ENCODE peak calls at places on chromosomes 16 and 17, in nine cellular contexts. One of them, this sample, is unnamed.

GRCh38 chr17:75059369-75060345 is 12.6 kb downstream of the KCTD2 start:
- DNase-seq in GM23338: peak
- DNase-seq in GM12878: no peak
- DNase-seq in transverse colon: no peak
- DNase-seq in endothelial cell of umbilical vein: peak
- DNase-seq in prostate gland: peak
- DNase-seq in K562: no peak
- DNase-seq in stomach: no peak
- DNase-seq in H1: no peak
- DNase-seq in this sample: no peak

GRCh38 chr17:20073056-20073979 is 64.2 kb downstream of the SPECC1 start:
- DNase-seq in endothelial cell of umbilical vein: no peak
- DNase-seq in K562: peak
- DNase-seq in stomach: peak
- DNase-seq in prostate gland: no peak
- DNase-seq in transverse colon: peak
- DNase-seq in GM23338: peak
- DNase-seq in H1: no peak
- DNase-seq in GM12878: no peak
- DNase-seq in this sample: peak

GRCh38 chr16:67537636-67538591 is 9.3 kb downstream of the RIPOR1 start:
- DNase-seq in GM12878: no peak
- DNase-seq in endothelial cell of umbilical vein: peak
- DNase-seq in K562: no peak
- DNase-seq in H1: no peak
- DNase-seq in stomach: peak
- DNase-seq in GM23338: peak
- DNase-seq in transverse colon: peak
- DNase-seq in prostate gland: peak
- DNase-seq in this sample: no peak

GRCh38 chr16:56910654-56911539 is 21.0 kb upstream of the HERPUD1 start:
- DNase-seq in transverse colon: peak
- DNase-seq in H1: no peak
- DNase-seq in K562: no peak
- DNase-seq in prostate gland: no peak
- DNase-seq in endothelial cell of umbilical vein: no peak
- DNase-seq in GM12878: no peak
- DNase-seq in GM23338: no peak
- DNase-seq in stomach: no peak
- DNase-seq in this sample: no peak

GRCh38 chr17:28227278-28228108 is 91.5 kb upstream of the TMEM97 start:
- DNase-seq in transverse colon: peak
- DNase-seq in H1: peak
- DNase-seq in GM23338: peak
- DNase-seq in GM12878: no peak
- DNase-seq in prostate gland: peak
- DNase-seq in K562: no peak
- DNase-seq in endothelial cell of umbilical vein: no peak
- DNase-seq in stomach: peak
- DNase-seq in this sample: peak

GRCh38 chr17:43953746-43954145 is at the start of gene PYY:
- DNase-seq in transverse colon: no peak
- DNase-seq in GM12878: no peak
- DNase-seq in H1: no peak
- DNase-seq in endothelial cell of umbilical vein: no peak
- DNase-seq in K562: no peak
- DNase-seq in prostate gland: no peak
- DNase-seq in stomach: no peak
- DNase-seq in GM23338: peak
- DNase-seq in this sample: no peak

GRCh38 chr17:75691371-75692290 is 24.5 kb downstream of the SAP30BP start:
- DNase-seq in prostate gland: peak
- DNase-seq in transverse colon: no peak
- DNase-seq in GM23338: no peak
- DNase-seq in endothelial cell of umbilical vein: no peak
- DNase-seq in H1: no peak
- DNase-seq in stomach: no peak
- DNase-seq in K562: no peak
- DNase-seq in GM12878: no peak
- DNase-seq in this sample: no peak

GRCh38 chr17:55410722-55411462 is 10.7 kb downstream of the MMD start:
- DNase-seq in GM23338: no peak
- DNase-seq in GM12878: no peak
- DNase-seq in prostate gland: no peak
- DNase-seq in stomach: no peak
- DNase-seq in K562: no peak
- DNase-seq in H1: no peak
- DNase-seq in endothelial cell of umbilical vein: no peak
- DNase-seq in transverse colon: no peak
- DNase-seq in this sample: no peak

GRCh38 chr17:81514735-81515529 is 2.3 kb upstream of the ACTG1 start:
- DNase-seq in prostate gland: peak
- DNase-seq in endothelial cell of umbilical vein: peak
- DNase-seq in stomach: peak
- DNase-seq in H1: no peak
- DNase-seq in K562: peak
- DNase-seq in GM23338: peak
- DNase-seq in transverse colon: peak
- DNase-seq in GM12878: no peak
- DNase-seq in this sample: peak

GRCh38 chr16:19912445-19913305 is 28.0 kb upstream of the GPRC5B start:
- DNase-seq in GM12878: no peak
- DNase-seq in prostate gland: no peak
- DNase-seq in transverse colon: no peak
- DNase-seq in stomach: no peak
- DNase-seq in endothelial cell of umbilical vein: peak
- DNase-seq in K562: no peak
- DNase-seq in GM23338: no peak
- DNase-seq in H1: no peak
- DNase-seq in this sample: no peak

GRCh38 chr17:47696717-47697642 is 3.0 kb downstream of the TBKBP1 start:
- DNase-seq in endothelial cell of umbilical vein: no peak
- DNase-seq in transverse colon: no peak
- DNase-seq in GM12878: no peak
- DNase-seq in stomach: no peak
- DNase-seq in H1: no peak
- DNase-seq in prostate gland: no peak
- DNase-seq in K562: no peak
- DNase-seq in GM23338: no peak
- DNase-seq in this sample: no peak

GRCh38 chr17:10119203-10120112 is 78.9 kb downstream of the GAS7 start:
- DNase-seq in transverse colon: peak
- DNase-seq in prostate gland: peak
- DNase-seq in GM12878: peak
- DNase-seq in stomach: peak
- DNase-seq in K562: no peak
- DNase-seq in endothelial cell of umbilical vein: no peak
- DNase-seq in GM23338: peak
- DNase-seq in H1: no peak
- DNase-seq in this sample: peak
- H3K27ac ChIP-seq in transverse colon: peak
- H3K27ac ChIP-seq in prostate gland: no peak
- H3K27ac ChIP-seq in GM12878: no peak
- H3K27ac ChIP-seq in stomach: no peak
- H3K27ac ChIP-seq in K562: no peak
- H3K27ac ChIP-seq in endothelial cell of umbilical vein: no peak
- H3K27ac ChIP-seq in GM23338: no peak
- H3K27ac ChIP-seq in H1: no peak
- H3K27ac ChIP-seq in this sample: peak

DNA sequence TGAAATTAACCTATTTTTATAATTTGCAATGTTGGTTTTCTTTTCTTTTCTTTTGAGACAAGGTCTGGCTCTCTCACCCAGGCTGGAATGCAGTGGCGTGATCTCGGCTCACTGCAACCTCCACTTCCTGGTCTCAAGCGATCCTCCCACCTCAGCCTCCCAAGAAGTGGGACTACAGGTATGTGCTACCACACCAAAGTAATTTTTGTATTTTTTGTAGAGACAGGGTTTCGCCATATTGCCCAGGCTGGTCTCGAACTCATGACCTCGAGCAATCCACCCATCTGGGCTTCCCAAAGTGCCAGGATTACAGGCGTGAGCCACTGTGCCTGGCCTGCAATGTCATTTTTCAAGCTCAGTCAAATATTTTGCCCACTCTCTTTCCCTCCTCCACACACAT is 36.0 kb downstream of the MYH11 start:
- DNase-seq in endothelial cell of umbilical vein: no peak
- DNase-seq in GM23338: no peak
- DNase-seq in K562: no peak
- DNase-seq in H1: no peak
- DNase-seq in transverse colon: no peak
- DNase-seq in stomach: no peak
- DNase-seq in prostate gland: no peak
- DNase-seq in GM12878: no peak
- DNase-seq in this sample: no peak
- TF ChIP-seq POLR2AphosphoS5 in endothelial cell of umbilical vein: no peak
- TF ChIP-seq POLR2AphosphoS5 in GM23338: no peak
- TF ChIP-seq POLR2AphosphoS5 in K562: no peak
- TF ChIP-seq POLR2AphosphoS5 in H1: no peak
- TF ChIP-seq POLR2AphosphoS5 in transverse colon: no peak
- TF ChIP-seq POLR2AphosphoS5 in stomach: no peak
- TF ChIP-seq POLR2AphosphoS5 in prostate gland: no peak
- TF ChIP-seq POLR2AphosphoS5 in GM12878: no peak
- TF ChIP-seq POLR2AphosphoS5 in this sample: no peak

GRCh38 chr17:70374496-70374895 is 205.2 kb downstream of the KCNJ2 start:
- DNase-seq in H1: no peak
- DNase-seq in transverse colon: no peak
- DNase-seq in stomach: no peak
- DNase-seq in GM23338: no peak
- DNase-seq in K562: no peak
- DNase-seq in GM12878: no peak
- DNase-seq in prostate gland: no peak
- DNase-seq in endothelial cell of umbilical vein: no peak
- DNase-seq in this sample: no peak
- TF ChIP-seq CTCF in H1: no peak
- TF ChIP-seq CTCF in transverse colon: no peak
- TF ChIP-seq CTCF in stomach: no peak
- TF ChIP-seq CTCF in GM23338: no peak
- TF ChIP-seq CTCF in K562: no peak
- TF ChIP-seq CTCF in GM12878: no peak
- TF ChIP-seq CTCF in prostate gland: no peak
- TF ChIP-seq CTCF in endothelial cell of umbilical vein: no peak
- TF ChIP-seq CTCF in this sample: no peak

DNA sequence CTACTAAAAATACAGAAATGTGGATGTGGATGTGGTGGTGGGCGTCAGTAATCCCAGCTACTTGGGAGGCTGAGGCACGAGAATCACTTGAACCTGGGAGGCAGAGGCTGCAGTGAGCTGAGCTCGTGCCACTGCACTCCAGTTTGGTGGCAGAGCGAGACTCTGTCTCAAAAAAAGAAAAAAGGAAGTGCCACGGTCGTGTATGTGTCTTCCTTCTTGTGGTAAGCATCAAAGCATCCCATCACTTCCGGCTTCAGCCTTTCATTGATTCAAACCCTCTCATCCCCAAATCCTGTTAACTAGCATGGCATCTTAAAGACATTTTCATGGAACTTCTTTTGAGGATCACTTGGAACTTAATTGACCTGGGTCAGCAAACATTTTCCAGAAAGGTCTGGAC is 126.2 kb downstream of the CPPED1 start:
- DNase-seq in endothelial cell of umbilical vein: no peak
- DNase-seq in stomach: no peak
- DNase-seq in K562: no peak
- DNase-seq in GM12878: no peak
- DNase-seq in prostate gland: no peak
- DNase-seq in GM23338: no peak
- DNase-seq in H1: no peak
- DNase-seq in transverse colon: no peak
- DNase-seq in this sample: no peak
- H3K27ac ChIP-seq in endothelial cell of umbilical vein: no peak
- H3K27ac ChIP-seq in stomach: no peak
- H3K27ac ChIP-seq in K562: no peak
- H3K27ac ChIP-seq in GM12878: no peak
- H3K27ac ChIP-seq in prostate gland: no peak
- H3K27ac ChIP-seq in GM23338: no peak
- H3K27ac ChIP-seq in H1: no peak
- H3K27ac ChIP-seq in transverse colon: no peak
- H3K27ac ChIP-seq in this sample: no peak

DNA sequence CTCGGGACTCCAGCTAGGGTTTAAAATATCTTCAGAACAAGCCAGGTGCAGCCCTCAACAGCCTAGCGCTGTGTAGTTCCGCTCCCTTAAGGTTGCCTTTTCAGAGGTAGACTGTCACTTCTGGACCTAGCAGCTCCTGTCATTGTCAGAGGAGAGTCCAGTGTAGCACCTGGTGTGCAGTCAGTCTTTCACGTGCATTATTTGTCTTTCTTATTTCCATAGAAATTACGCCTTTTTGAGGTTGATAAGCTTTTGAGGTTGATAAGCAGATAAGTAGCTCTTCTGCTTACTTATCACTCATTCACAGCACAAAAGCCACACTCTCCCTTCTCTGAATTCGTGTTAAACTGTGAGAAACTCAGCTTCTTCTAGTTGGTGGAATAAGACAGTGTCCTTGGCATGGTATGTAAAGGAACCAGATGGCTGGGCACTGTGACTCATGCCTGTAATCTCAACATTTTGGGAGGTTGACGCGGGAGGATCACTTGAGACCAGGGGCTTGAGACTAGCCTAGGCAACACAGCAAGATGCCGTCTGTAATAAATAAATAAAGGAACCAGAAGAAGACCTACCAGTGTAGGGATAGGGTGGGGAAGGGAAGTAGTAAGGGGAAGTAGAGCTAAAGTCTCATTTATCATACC is 10.2 kb downstream of the EEF2K start:
- DNase-seq in prostate gland: no peak
- DNase-seq in GM23338: no peak
- DNase-seq in stomach: no peak
- DNase-seq in H1: no peak
- DNase-seq in transverse colon: no peak
- DNase-seq in endothelial cell of umbilical vein: no peak
- DNase-seq in GM12878: no peak
- DNase-seq in K562: peak
- DNase-seq in this sample: no peak
- TF ChIP-seq POLR2AphosphoS5 in prostate gland: no peak
- TF ChIP-seq POLR2AphosphoS5 in GM23338: no peak
- TF ChIP-seq POLR2AphosphoS5 in stomach: no peak
- TF ChIP-seq POLR2AphosphoS5 in H1: no peak
- TF ChIP-seq POLR2AphosphoS5 in transverse colon: no peak
- TF ChIP-seq POLR2AphosphoS5 in endothelial cell of umbilical vein: no peak
- TF ChIP-seq POLR2AphosphoS5 in GM12878: no peak
- TF ChIP-seq POLR2AphosphoS5 in K562: peak
- TF ChIP-seq POLR2AphosphoS5 in this sample: no peak

GRCh38 chr16:15811778-15812750 is 44.8 kb downstream of the MYH11 start:
- DNase-seq in GM12878: no peak
- DNase-seq in endothelial cell of umbilical vein: no peak
- DNase-seq in transverse colon: no peak
- DNase-seq in GM23338: peak
- DNase-seq in K562: no peak
- DNase-seq in H1: no peak
- DNase-seq in stomach: peak
- DNase-seq in prostate gland: peak
- DNase-seq in this sample: no peak
- TF ChIP-seq CTCF in GM12878: no peak
- TF ChIP-seq CTCF in endothelial cell of umbilical vein: no peak
- TF ChIP-seq CTCF in transverse colon: no peak
- TF ChIP-seq CTCF in GM23338: no peak
- TF ChIP-seq CTCF in K562: no peak
- TF ChIP-seq CTCF in H1: no peak
- TF ChIP-seq CTCF in stomach: no peak
- TF ChIP-seq CTCF in prostate gland: no peak
- TF ChIP-seq CTCF in this sample: no peak

DNA sequence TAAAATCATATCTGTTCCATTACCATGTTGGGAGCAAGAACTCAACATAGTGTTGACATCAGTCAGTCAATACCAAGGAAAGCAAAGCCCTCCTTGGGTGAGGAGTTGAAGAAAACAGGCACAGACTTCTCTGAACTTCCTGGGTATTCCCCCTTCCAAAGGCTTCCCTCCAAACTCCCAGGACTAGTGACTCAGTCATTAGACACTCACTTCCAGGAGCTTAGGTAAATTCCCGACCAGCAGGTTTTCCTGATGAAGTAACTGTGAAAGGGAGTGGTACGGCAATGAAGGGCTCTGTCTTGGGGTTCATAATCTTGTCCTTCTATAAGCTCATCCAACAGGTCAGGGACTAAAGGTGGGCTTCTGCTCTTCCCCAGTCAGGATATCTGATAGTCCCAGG is 293.8 kb upstream of the AXIN2 start:
- DNase-seq in GM23338: peak
- DNase-seq in endothelial cell of umbilical vein: peak
- DNase-seq in GM12878: no peak
- DNase-seq in stomach: no peak
- DNase-seq in prostate gland: no peak
- DNase-seq in K562: no peak
- DNase-seq in H1: peak
- DNase-seq in transverse colon: no peak
- DNase-seq in this sample: no peak
- H3K27ac ChIP-seq in GM23338: no peak
- H3K27ac ChIP-seq in endothelial cell of umbilical vein: no peak
- H3K27ac ChIP-seq in GM12878: no peak
- H3K27ac ChIP-seq in stomach: no peak
- H3K27ac ChIP-seq in prostate gland: no peak
- H3K27ac ChIP-seq in K562: no peak
- H3K27ac ChIP-seq in H1: no peak
- H3K27ac ChIP-seq in transverse colon: no peak
- H3K27ac ChIP-seq in this sample: peak

This sample was measured in breast epithelium.